ENCODE peak calls at places on chromosome 19, in seven cellular contexts. H, T, V, S, R, G and O are unnamed samples.

GRCh38 chr19:10007366-10007765 is 2.9 kb downstream of the COL5A3 start:
- DNase-seq in G (peak), V (no peak), S (peak), R (no peak), T (no peak), H (no peak), O (no peak)

GRCh38 chr19:20558571-20558970 is 7.0 kb downstream of the ZNF737 start:
- DNase-seq in V (no peak), R (no peak), S (no peak), H (no peak), T (no peak), G (no peak), O (no peak)

GRCh38 chr19:35345671-35346111 is 2.0 kb upstream of the FFAR1 start:
- DNase-seq in V (no peak), G (no peak), R (peak), S (no peak), T (peak), H (no peak), O (no peak)

GRCh38 chr19:31144471-31144870 is 204.8 kb downstream of the TSHZ3 start:
- DNase-seq in G (no peak), V (no peak), S (no peak), T (no peak), H (peak), R (no peak), O (no peak)

GRCh38 chr19:35334064-35334753 is 5.2 kb downstream of the CD22 start:
- DNase-seq in H (no peak), S (no peak), V (no peak), R (no peak), G (no peak), T (no peak), O (no peak)

GRCh38 chr19:55640577-55641375 is at the start of gene ZNF580:
- DNase-seq in G (peak), R (no peak), S (peak), T (peak), H (peak), V (peak), O (no peak)

GRCh38 chr19:42422576-42423461 is 4.4 kb downstream of the LIPE start:
- DNase-seq in G (no peak), V (peak), H (peak), S (peak), R (no peak), T (peak), O (no peak)

GRCh38 chr19:55638864-55639359 is 1.9 kb upstream of the ZNF580 start:
- DNase-seq in S (peak), V (peak), T (no peak), R (no peak), H (peak), G (peak), O (no peak)

GRCh38 chr19:35545855-35546381 is 492 bp downstream of the TMEM147 start:
- DNase-seq in R (no peak), T (peak), H (peak), V (peak), S (peak), G (no peak), O (peak)

GRCh38 chr19:44891016-44891882 is at the start of gene TOMM40:
- DNase-seq in V (no peak), T (peak), S (peak), G (no peak), R (no peak), H (no peak), O (peak)

GRCh38 chr19:47518139-47518538 is 3.3 kb upstream of the NAPA start:
- DNase-seq in G (no peak), T (no peak), S (peak), H (peak), V (no peak), R (no peak), O (peak)

GRCh38 chr19:40530091-40530901 is 46.4 kb upstream of the SHKBP1 start:
- DNase-seq in T (no peak), R (no peak), H (no peak), S (no peak), G (no peak), V (no peak), O (no peak)

GRCh38 chr19:38713227-38713649 is 31.0 kb downstream of the CAPN12 start:
- DNase-seq in H (peak), G (peak), V (no peak), R (no peak), S (peak), T (no peak), O (no peak)

GRCh38 chr19:18229474-18229873 is 3.2 kb upstream of the PDE4C start:
- DNase-seq in G (no peak), T (no peak), H (no peak), S (no peak), R (no peak), V (no peak), O (no peak)

GRCh38 chr19:29832801-29833200 is 21.0 kb downstream of the CCNE1 start:
- DNase-seq in G (no peak), S (peak), T (no peak), R (peak), V (no peak), H (no peak), O (no peak)

GRCh38 chr19:30373593-30373992 is 1.4 kb downstream of the ZNF536 start:
- DNase-seq in G (no peak), S (no peak), R (peak), T (no peak), H (no peak), V (no peak), O (no peak)

GRCh38 chr19:58519087-58519354 is 589 bp downstream of the ZBTB45 start:
- DNase-seq in G (peak), V (peak), H (peak), R (no peak), T (no peak), S (peak), O (no peak)

GRCh38 chr19:47723573-47723923 is 10.3 kb downstream of the EHD2 start:
- DNase-seq in S (peak), G (peak), R (no peak), V (peak), T (no peak), H (peak), O (no peak)

GRCh38 chr19:13092608-13093260 is 9.9 kb downstream of the LYL1 start:
- DNase-seq in S (no peak), G (peak), V (no peak), H (no peak), R (no peak), T (no peak), O (no peak)

GRCh38 chr19:29881386-29881785 is 60.7 kb upstream of the URI1 start:
- DNase-seq in H (no peak), G (peak), T (no peak), S (no peak), R (peak), V (no peak), O (no peak)

GRCh38 chr19:30224689-30225606 is 147.2 kb upstream of the ZNF536 start:
- DNase-seq in H (no peak), T (no peak), G (no peak), R (no peak), S (no peak), V (no peak), O (no peak)

GRCh38 chr19:31055454-31055853 is 293.8 kb downstream of the TSHZ3 start:
- DNase-seq in S (no peak), R (no peak), G (no peak), H (no peak), T (no peak), V (no peak), O (no peak)

GRCh38 chr19:57099199-57099661 is 20.6 kb upstream of the USP29 start:
- DNase-seq in V (peak), R (no peak), H (peak), S (peak), T (peak), G (peak), O (no peak)

GRCh38 chr19:21323000-21323399 is 6.2 kb downstream of the ZNF708 start:
- DNase-seq in R (no peak), V (no peak), S (no peak), T (no peak), G (no peak), H (no peak), O (no peak)

GRCh38 chr19:56660381-56661105 is 11.0 kb downstream of the ZNF835 start:
- DNase-seq in R (no peak), S (no peak), H (no peak), G (no peak), V (no peak), T (no peak), O (no peak)

GRCh38 chr19:13984186-13984585 is 21.9 kb downstream of the RFX1 start:
- DNase-seq in H (no peak), S (no peak), R (no peak), G (no peak), V (no peak), T (no peak), O (no peak)

GRCh38 chr19:45742969-45743368 is 9.7 kb downstream of the MEIOSIN start:
- DNase-seq in G (no peak), V (no peak), R (no peak), H (no peak), T (no peak), S (no peak), O (no peak)

GRCh38 chr19:42475366-42475765 is 32.6 kb upstream of the CXCL17 start:
- DNase-seq in H (no peak), S (no peak), V (no peak), G (no peak), R (no peak), T (no peak), O (no peak)

GRCh38 chr19:41957838-41958366 is 1.2 kb downstream of the RABAC1 start:
- DNase-seq in V (peak), H (peak), R (no peak), G (peak), T (peak), S (peak), O (peak)

GRCh38 chr19:17296278-17296677 is 6.9 kb downstream of the ABHD8 start:
- DNase-seq in R (no peak), G (peak), H (peak), V (no peak), S (no peak), T (no peak), O (no peak)

GRCh38 chr19:33998302-33998701 is 174.0 kb upstream of the LSM14A start:
- DNase-seq in S (no peak), R (no peak), V (no peak), G (no peak), H (no peak), T (no peak), O (no peak)

DNA sequence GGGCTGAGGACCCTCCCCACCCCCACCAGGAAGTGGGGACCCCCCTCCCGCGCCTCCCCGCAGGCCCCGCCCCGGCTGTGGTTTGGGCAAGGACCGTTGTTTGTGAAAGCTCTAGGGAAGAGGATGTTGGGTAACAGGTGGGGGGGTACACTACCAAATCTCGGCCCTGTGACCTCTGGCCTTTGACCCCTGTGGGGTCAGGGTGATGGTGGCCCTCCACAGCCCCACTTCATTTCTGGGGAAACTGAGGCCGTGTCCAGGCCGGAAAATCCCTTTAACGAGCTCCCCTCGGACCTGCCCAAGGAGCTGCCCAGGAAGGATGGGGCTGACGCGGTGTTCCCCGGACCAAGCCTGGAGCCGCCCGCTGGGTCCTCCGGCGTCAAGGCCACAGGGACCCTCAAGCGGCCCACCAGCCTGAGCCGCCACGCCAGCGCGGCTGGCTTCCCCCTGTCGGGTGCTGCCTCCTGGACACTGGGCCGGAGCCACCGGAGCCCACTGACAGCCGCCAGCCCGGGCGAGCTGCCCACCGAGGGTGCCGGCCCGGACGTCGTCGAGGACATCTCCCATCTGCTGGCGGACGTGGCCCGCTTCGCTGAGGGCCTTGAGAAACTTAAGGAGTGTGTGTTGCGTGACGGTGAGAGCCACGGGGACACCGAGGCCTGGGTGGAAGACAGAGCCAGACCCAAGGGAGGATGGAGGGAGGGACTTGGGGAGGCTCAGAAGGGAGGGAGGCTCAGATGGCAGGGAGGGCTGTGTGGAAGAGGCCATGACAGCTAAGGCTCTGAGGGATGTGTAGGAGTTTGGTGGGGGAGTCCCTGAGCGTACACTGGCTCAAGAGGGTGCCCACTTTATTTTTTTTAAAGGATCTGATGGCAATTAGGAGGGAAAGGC is 1.4 kb downstream of the ARHGAP45 start:
- DNase-seq in H (no peak), G (no peak), T (peak), R (no peak), V (peak), S (peak), O (no peak)
- H3K4me3 ChIP-seq in H (no peak), G (no peak), T (peak), R (peak), V (peak), S (peak), O (peak)

DNA sequence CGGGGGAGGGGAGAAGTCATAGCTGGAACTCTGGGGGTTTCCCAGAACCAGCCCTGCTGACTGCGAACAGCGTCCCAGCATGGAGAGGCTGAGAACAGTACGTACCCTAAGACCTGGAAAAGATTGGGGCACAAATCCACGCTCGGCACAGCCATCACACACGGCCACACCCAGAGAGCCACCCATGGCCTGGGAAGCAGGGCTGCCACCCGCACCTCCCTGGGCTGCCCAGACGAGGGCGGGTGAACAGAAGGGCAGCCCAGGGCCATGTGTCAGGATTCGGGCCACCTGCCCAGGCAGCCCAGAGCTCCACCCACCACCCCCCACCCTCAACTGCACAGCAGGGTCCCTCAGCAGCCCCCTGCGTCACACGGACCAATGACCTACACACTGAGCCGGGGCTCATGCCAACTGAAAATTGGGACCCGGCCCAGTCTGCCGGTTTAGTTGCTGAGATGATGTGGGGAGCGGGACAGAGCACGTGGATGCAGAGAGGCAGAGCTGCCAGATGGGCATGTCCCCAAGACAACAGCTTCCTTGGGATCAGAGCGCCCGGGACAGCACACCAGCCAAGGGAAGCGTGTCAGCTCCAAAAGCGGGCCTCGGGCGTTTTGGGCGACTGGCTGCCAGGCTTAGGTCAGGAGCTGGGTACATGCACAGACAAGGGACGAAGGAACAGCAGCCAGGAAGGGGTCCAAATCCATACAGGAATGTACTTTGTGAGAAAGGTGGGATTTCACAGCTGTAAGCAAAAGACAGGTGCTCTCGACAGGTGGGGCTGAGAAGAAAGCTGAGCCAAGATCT is 8.4 kb downstream of the UBXN6 start:
- DNase-seq in T (no peak), S (peak), G (peak), V (no peak), R (no peak), H (no peak), O (no peak)
- TF ChIP-seq CTCF in T (no peak), S (peak), G (no peak), V (no peak), R (no peak), H (no peak), O (no peak)

DNA sequence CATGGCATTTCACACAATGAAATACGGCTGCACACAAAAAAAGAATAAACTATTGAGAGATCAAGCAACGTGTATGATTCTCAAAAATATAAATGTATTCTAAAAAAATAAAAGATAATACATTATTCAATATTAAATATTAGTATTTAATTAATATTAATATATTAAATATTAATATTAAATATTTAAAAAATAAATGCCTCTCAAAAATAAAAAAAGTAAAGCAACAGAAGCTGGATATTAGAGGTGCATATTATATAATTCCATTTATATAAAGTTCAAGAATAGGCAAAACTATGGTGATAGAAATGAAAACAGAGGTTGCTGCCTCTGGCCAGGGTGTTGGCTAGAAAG is 57.1 kb downstream of the GADD45B start:
- DNase-seq in H (no peak), S (peak), R (no peak), G (no peak), V (no peak), T (no peak), O (no peak)
- H3K4me3 ChIP-seq in H (no peak), S (no peak), R (no peak), G (no peak), V (no peak), T (no peak), O (no peak)

DNA sequence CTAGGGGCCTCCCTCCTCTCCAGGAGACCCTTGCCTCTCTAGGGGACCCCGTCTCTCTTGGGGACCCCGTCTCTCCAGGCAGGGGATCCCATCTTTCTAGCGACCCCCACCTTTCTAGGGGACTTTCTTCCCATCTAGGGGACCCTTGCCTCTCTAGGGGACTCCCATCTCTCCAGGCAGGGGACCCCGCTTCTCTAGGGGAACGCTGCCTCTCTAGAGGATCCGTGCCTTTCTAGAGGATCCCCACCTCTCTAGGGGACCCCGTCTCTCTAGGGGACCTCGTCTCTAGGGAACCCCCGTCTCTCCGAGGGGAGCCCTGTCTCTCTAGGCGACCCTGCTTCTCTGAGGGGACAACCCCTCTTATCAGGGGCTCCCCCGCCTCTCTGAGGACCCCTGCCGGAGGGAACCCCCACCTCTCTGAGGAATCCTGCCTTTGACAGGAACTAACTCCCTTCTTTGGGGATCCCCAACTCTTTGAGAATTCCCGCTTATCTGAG is 19.1 kb upstream of the GATAD2A start:
- DNase-seq in G (no peak), H (no peak), V (no peak), S (no peak), T (peak), R (no peak), O (no peak)
- TF ChIP-seq CTCF in G (no peak), H (peak), V (no peak), S (no peak), T (no peak), R (no peak), O (peak)

GRCh38 chr19:50053119-50053518 is 27.3 kb downstream of the ZNF473 start:
- DNase-seq in H (no peak), R (no peak), V (no peak), S (no peak), G (no peak), T (no peak), O (no peak)

GRCh38 chr19:50058425-50058824 is 32.6 kb downstream of the ZNF473 start:
- DNase-seq in H (no peak), R (no peak), G (no peak), S (no peak), V (no peak), T (no peak), O (no peak)

GRCh38 chr19:50060107-50060506 is 34.3 kb downstream of the ZNF473 start:
- DNase-seq in S (no peak), G (no peak), T (no peak), H (no peak), R (no peak), V (no peak), O (no peak)

GRCh38 chr19:50061650-50062049 is 35.8 kb downstream of the ZNF473 start:
- DNase-seq in T (no peak), S (no peak), G (no peak), V (no peak), H (no peak), R (no peak), O (no peak)

DNA sequence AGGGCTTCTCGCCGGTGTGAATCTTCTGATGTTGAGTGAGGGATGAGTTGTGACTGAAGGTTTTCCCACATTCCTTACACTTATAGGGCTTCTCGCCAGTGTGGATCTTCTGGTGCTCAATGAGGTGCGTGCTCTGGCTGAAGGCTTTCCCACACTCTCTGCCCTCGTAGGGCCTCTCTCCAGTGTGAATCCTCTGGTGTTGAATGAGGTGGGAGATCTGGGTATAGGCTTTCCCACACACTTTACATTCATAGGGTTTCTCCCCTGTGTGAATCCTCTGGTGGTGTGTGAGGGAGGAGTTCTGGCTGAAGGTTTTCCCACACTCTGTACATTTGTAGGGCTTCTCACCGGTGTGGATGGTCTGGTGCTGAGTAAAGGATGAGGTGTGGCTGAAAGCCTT is 33.2 kb downstream of the ZNF473 start:
- DNase-seq in V (no peak), S (no peak), R (no peak), T (no peak), H (no peak), G (no peak), O (no peak)
- H3K4me3 ChIP-seq in V (no peak), S (no peak), R (no peak), T (no peak), H (no peak), G (no peak), O (no peak)

GRCh38 chr19:1650627-1651009 is 1.8 kb downstream of the TCF3 start:
- DNase-seq in S (no peak), H (peak), R (no peak), T (peak), V (no peak), G (no peak), O (no peak)
- TF ChIP-seq CTCF in S (no peak), H (peak), R (no peak), T (no peak), V (no peak), G (no peak), O (no peak)